ENCODE peak calls at places on chromosomes 7 and 10, in eight cellular contexts. V, R, S, K, Q, F, A and I are unnamed samples.

GRCh38 chr10:101139421-101139911 is 8.4 kb downstream of the TLX1 start:
- DNase-seq in A (no peak), V (no peak), F (no peak), K (peak; percentile 66), R (no peak), Q (no peak), S (no peak), I (no peak)

GRCh38 chr10:102775973-102776669 is 32.4 kb downstream of the WBP1L start:
- DNase-seq in F (peak; percentile 30), V (peak; percentile 84), Q (peak; percentile 86), K (no peak), A (no peak), R (no peak), S (peak; percentile 87), I (peak; percentile 69)

GRCh38 chr7:101618916-101619315 is 10.2 kb downstream of the MYL10 start:
- DNase-seq in V (no peak), R (no peak), F (no peak), Q (no peak), A (no peak), S (no peak), K (no peak), I (no peak)

GRCh38 chr10:114388275-114388674 is 16.0 kb downstream of the AFAP1L2 start:
- DNase-seq in V (no peak), R (no peak), K (no peak), F (no peak), S (no peak), A (no peak), Q (no peak), I (no peak)

GRCh38 chr7:38368191-38368605 is 94.8 kb upstream of the TARP start:
- DNase-seq in A (peak; percentile 74), Q (peak; percentile 83), K (peak; percentile 91), V (peak; percentile 49), S (peak; percentile 52), F (peak; percentile 93), R (no peak), I (peak; percentile 9)

GRCh38 chr10:6320320-6321010 is 117.7 kb downstream of the PFKFB3 start:
- DNase-seq in V (no peak), S (no peak), K (no peak), R (no peak), Q (no peak), A (peak; percentile 96), F (no peak), I (no peak)

GRCh38 chr7:47170516-47170915 is 411.4 kb downstream of the TNS3 start:
- DNase-seq in A (peak; percentile 56), S (no peak), R (no peak), F (no peak), V (no peak), Q (no peak), K (no peak), I (no peak)

GRCh38 chr7:99270702-99271101 is 1.9 kb upstream of the MYH16 start:
- DNase-seq in Q (no peak), V (no peak), A (no peak), K (peak; percentile 42), S (no peak), R (no peak), F (no peak), I (no peak)

GRCh38 chr7:112207106-112207592 is 654 bp downstream of the ZNF277 start:
- DNase-seq in V (no peak), A (peak; percentile 12), R (no peak), Q (no peak), F (no peak), S (no peak), K (no peak), I (no peak)

GRCh38 chr10:67924136-67924535 is 39.7 kb downstream of the SIRT1 start:
- DNase-seq in R (no peak), Q (no peak), A (no peak), V (no peak), S (no peak), F (no peak), K (no peak), I (no peak)

GRCh38 chr7:64997927-64998391 is 7.1 kb upstream of the ZNF117 start:
- DNase-seq in R (no peak), Q (no peak), K (peak; percentile 13), V (no peak), F (no peak), A (no peak), S (peak; percentile 16), I (no peak)

GRCh38 chr10:133327651-133328357 is 8.9 kb downstream of the CALY start:
- DNase-seq in R (no peak), Q (no peak), F (no peak), S (no peak), V (no peak), A (no peak), K (no peak), I (no peak)

GRCh38 chr7:84236398-84236797 is 41.8 kb upstream of the SEMA3A start:
- DNase-seq in K (no peak), A (no peak), S (no peak), F (no peak), Q (no peak), R (no peak), V (no peak), I (no peak)

GRCh38 chr7:44469461-44469860 is 21.0 kb downstream of the NUDCD3 start:
- DNase-seq in S (no peak), A (no peak), Q (no peak), K (no peak), R (no peak), V (no peak), F (no peak), I (no peak)

GRCh38 chr7:38482521-38482920 is 148.7 kb downstream of the AMPH start:
- DNase-seq in A (no peak), Q (no peak), R (no peak), S (no peak), K (no peak), F (no peak), V (no peak), I (no peak)

GRCh38 chr7:88337556-88337955 is 30.9 kb upstream of the STEAP4 start:
- DNase-seq in Q (no peak), F (no peak), K (no peak), A (no peak), S (no peak), V (no peak), R (no peak), I (no peak)

GRCh38 chr10:46292573-46293023 is 5.8 kb downstream of the ANTXRL start:
- DNase-seq in K (no peak), F (no peak), S (no peak), V (no peak), Q (no peak), A (no peak), R (no peak), I (no peak)

GRCh38 chr10:113754768-113755167 is 3.3 kb downstream of the PLEKHS1 start:
- DNase-seq in F (no peak), A (no peak), K (no peak), Q (peak; percentile 16), V (no peak), S (no peak), R (no peak), I (no peak)

GRCh38 chr7:156029460-156030007 is 217.3 kb upstream of the SHH start:
- DNase-seq in V (no peak), F (no peak), R (no peak), S (no peak), A (no peak), Q (no peak), K (no peak), I (no peak)

GRCh38 chr7:43953071-43953470 is 26.8 kb downstream of the UBE2D4 start:
- DNase-seq in R (no peak), Q (no peak), A (no peak), V (no peak), S (no peak), K (no peak), F (no peak), I (no peak)

GRCh38 chr7:129845178-129845971 is 107.4 kb downstream of the UBE2H start:
- DNase-seq in F (peak; percentile 55), A (no peak), K (no peak), S (no peak), R (no peak), Q (no peak), V (no peak), I (no peak)

GRCh38 chr7:21338728-21339164 is 89.1 kb upstream of the SP4 start:
- DNase-seq in S (no peak), K (no peak), R (no peak), F (no peak), V (no peak), A (no peak), Q (no peak), I (no peak)

GRCh38 chr10:116880716-116881440 is 31.6 kb downstream of the ENO4 start:
- DNase-seq in V (no peak), K (no peak), R (no peak), A (no peak), F (no peak), Q (no peak), S (no peak), I (no peak)

GRCh38 chr7:157488966-157489365 is 152.2 kb downstream of the DNAJB6 start:
- DNase-seq in S (no peak), V (no peak), Q (no peak), K (no peak), A (no peak), R (no peak), F (no peak), I (no peak)

GRCh38 chr10:43042503-43043341 is 34.1 kb upstream of the RET start:
- DNase-seq in S (no peak), V (no peak), K (peak; percentile 56), Q (no peak), F (no peak), A (no peak), R (no peak), I (no peak)
- TF ChIP-seq CTCF in S (no peak), V (no peak), K (no peak), Q (no peak), F (no peak), A (peak; percentile 12), R (no peak), I (no peak)

GRCh38 chr10:19688344-19688743 is 127.9 kb upstream of the PLXDC2 start:
- DNase-seq in Q (no peak), F (no peak), V (no peak), A (no peak), R (no peak), K (no peak), S (no peak), I (no peak)

GRCh38 chr10:19689231-19689630 is 127.0 kb upstream of the PLXDC2 start:
- DNase-seq in Q (no peak), F (no peak), A (no peak), R (no peak), K (no peak), V (no peak), S (no peak), I (no peak)

GRCh38 chr10:19683326-19683725 is 132.9 kb upstream of the PLXDC2 start:
- DNase-seq in Q (no peak), K (no peak), V (no peak), S (no peak), R (no peak), F (no peak), A (no peak), I (no peak)

GRCh38 chr10:19683965-19684364 is 132.3 kb upstream of the PLXDC2 start:
- DNase-seq in F (no peak), Q (no peak), K (no peak), S (no peak), A (no peak), V (no peak), R (no peak), I (no peak)
- TF ChIP-seq CTCF in F (no peak), Q (peak; percentile 27), K (no peak), S (no peak), A (peak; percentile 15), V (peak; percentile 19), R (peak; percentile 40), I (no peak)

GRCh38 chr7:94907420-94908203 is at the start of gene PPP1R9A:
- DNase-seq in S (peak; percentile 40), R (no peak), K (peak; percentile 68), V (peak; percentile 60), F (no peak), A (no peak), Q (peak; percentile 75), I (no peak)
- TF ChIP-seq CTCF in S (peak; percentile 37), R (peak; percentile 51), K (no peak), V (peak; percentile 30), F (no peak), A (no peak), Q (peak; percentile 41), I (peak; percentile 19)

GRCh38 chr10:94186722-94187121 is 176.0 kb downstream of the NOC3L start:
- DNase-seq in A (no peak), V (no peak), R (no peak), Q (no peak), S (no peak), F (no peak), K (no peak), I (no peak)
- TF ChIP-seq CTCF in A (no peak), V (no peak), R (no peak), Q (no peak), S (no peak), F (no peak), K (no peak), I (no peak)